ENCODE peak calls at places on chromosomes 5 and 9, in ten cellular contexts. Q is EH; L is effector memory CD4-positive, alpha-beta T cell; V is activated CD4-positive, alpha-beta T cell treated with anti-CD3 and anti-CD28 coated beads for 48 hours; W is activated naive CD8-positive, alpha-beta T cell treated with anti-CD3 and anti-CD28 coated beads, Interleukin-2, amount 10 ng/mL, durations not matched to agents 7 days and 5 days; P is AG08395; G is effector CD4-positive, alpha-beta T cell; T is HCEC 1CT; X is A549; N is activated T-helper 2 cell treated with anti-CD3 and anti-CD28 coated beads, Interferon-gamma antibody, Interleukin-2, Interleukin-4, amounts not matched to agents 10 μg/mL and 5 μg/mL and 100 μg/mL, durations not matched to agents 14 hours and 24 hours and 36 hours. I is an unnamed sample.
A peak's percentile ranks its signal among the peaks of the same experiment; 100 is the strongest.

GRCh38 chr9:79616013-79616412 is 44.2 kb downstream of the TLE4 start:
- DNase-seq in N (no peak), V (no peak), L (no peak), Q (peak; percentile 65), P (peak; percentile 24), W (no peak), G (no peak), X (no peak), T (peak; percentile 87), I (no peak)

GRCh38 chr5:119795768-119796167 is 166.4 kb downstream of the FAM170A start:
- DNase-seq in L (no peak), X (no peak), G (no peak), P (no peak), Q (no peak), N (no peak), V (no peak), W (no peak), T (peak; percentile 38), I (no peak)

GRCh38 chr5:124986170-124986569 is 239.7 kb upstream of the ZNF608 start:
- DNase-seq in Q (no peak), V (no peak), W (no peak), X (no peak), T (no peak), P (no peak), N (no peak), G (no peak), L (no peak), I (no peak)

GRCh38 chr5:134626369-134627014 is 6.1 kb downstream of the SAR1B start:
- DNase-seq in L (no peak), Q (peak; percentile 15), T (peak; percentile 78), W (no peak), N (no peak), P (no peak), V (no peak), X (peak; percentile 51), G (no peak), I (no peak)

GRCh38 chr9:104836235-104836634 is 72.3 kb downstream of the NIPSNAP3B start:
- DNase-seq in T (no peak), Q (peak; percentile 47), N (no peak), V (no peak), P (no peak), X (no peak), L (no peak), W (no peak), G (no peak), I (no peak)

GRCh38 chr5:73392775-73393174 is 55.8 kb downstream of the FOXD1 start:
- DNase-seq in G (no peak), L (no peak), Q (no peak), V (no peak), T (no peak), P (no peak), W (no peak), X (no peak), N (no peak), I (no peak)

GRCh38 chr9:4986291-4986690 is 1.2 kb downstream of the JAK2 start:
- DNase-seq in N (no peak), W (no peak), P (no peak), V (no peak), L (no peak), T (no peak), G (no peak), Q (peak; percentile 23), X (no peak), I (no peak)

GRCh38 chr9:87193925-87194380 is 246.6 kb upstream of the GAS1 start:
- DNase-seq in P (peak; percentile 78), L (no peak), T (peak; percentile 78), N (no peak), V (no peak), Q (peak; percentile 99), W (no peak), X (no peak), G (no peak), I (no peak)

GRCh38 chr9:114988962-114989599 is 58.7 kb upstream of the TNFSF8 start:
- DNase-seq in Q (peak; percentile 12), T (peak; percentile 6), G (no peak), P (peak; percentile 27), W (no peak), L (no peak), X (no peak), N (no peak), V (peak; percentile 66), I (no peak)

GRCh38 chr5:38725419-38725865 is 120.4 kb upstream of the OSMR start:
- DNase-seq in L (no peak), T (no peak), X (no peak), G (no peak), Q (no peak), W (no peak), P (no peak), N (no peak), V (no peak), I (no peak)

GRCh38 chr9:135948873-135949665 is 12.1 kb downstream of the UBAC1 start:
- DNase-seq in N (no peak), P (no peak), L (no peak), Q (peak; percentile 33), V (no peak), W (no peak), X (no peak), G (no peak), T (no peak), I (no peak)

GRCh38 chr5:61686491-61687257 is 354.6 kb downstream of the ZSWIM6 start:
- DNase-seq in L (no peak), Q (no peak), T (no peak), X (no peak), V (no peak), P (no peak), W (no peak), G (no peak), N (no peak), I (no peak)

GRCh38 chr5:169805527-169805934 is 168.5 kb downstream of the DOCK2 start:
- DNase-seq in Q (peak; percentile 19), L (no peak), V (peak; percentile 78), W (no peak), G (no peak), T (no peak), N (peak; percentile 41), X (no peak), P (no peak), I (no peak)

GRCh38 chr5:141814064-141814982 is 63.9 kb downstream of the PCDH1 start:
- DNase-seq in V (peak; percentile 66), W (peak; percentile 60), P (peak; percentile 50), X (peak; percentile 55), Q (peak; percentile 34), L (peak; percentile 7), T (no peak), G (no peak), N (peak; percentile 18), I (peak; percentile 22)

GRCh38 chr5:108093186-108093585 is 288.7 kb downstream of the FBXL17 start:
- DNase-seq in V (no peak), G (no peak), T (peak; percentile 50), N (no peak), W (no peak), X (peak; percentile 25), Q (peak; percentile 44), L (no peak), P (peak; percentile 48), I (no peak)

GRCh38 chr9:107620801-107621200 is 131.2 kb upstream of the KLF4 start:
- DNase-seq in L (no peak), G (no peak), X (no peak), Q (no peak), T (no peak), V (no peak), N (no peak), P (no peak), W (no peak), I (no peak)

GRCh38 chr9:136264046-136264802 is 18.6 kb upstream of the QSOX2 start:
- DNase-seq in L (no peak), T (no peak), P (no peak), G (no peak), W (no peak), X (no peak), N (no peak), Q (no peak), V (no peak), I (no peak)

GRCh38 chr9:121684381-121685145 is 33.1 kb downstream of the DAB2IP start:
- DNase-seq in G (no peak), V (peak; percentile 53), L (no peak), Q (peak; percentile 48), T (no peak), N (no peak), W (peak; percentile 62), X (peak; percentile 37), P (peak; percentile 52), I (no peak)

GRCh38 chr5:159451197-159452052 is 121.1 kb upstream of the IL12B start:
- DNase-seq in G (no peak), L (no peak), P (peak; percentile 94), Q (peak; percentile 97), X (peak; percentile 75), W (no peak), T (peak; percentile 94), N (no peak), V (no peak), I (peak; percentile 80)

GRCh38 chr5:172593721-172594120 is 47.3 kb upstream of the NEURL1B start:
- DNase-seq in Q (no peak), X (no peak), G (no peak), W (no peak), P (no peak), N (no peak), T (no peak), V (no peak), L (no peak), I (no peak)

GRCh38 chr5:15383469-15383868 is 116.5 kb upstream of the FBXL7 start:
- DNase-seq in V (no peak), X (peak; percentile 23), W (no peak), T (peak; percentile 26), L (no peak), P (peak; percentile 31), N (no peak), Q (peak; percentile 29), G (no peak), I (no peak)

GRCh38 chr9:109117856-109118801 is 1.6 kb downstream of the TMEM245 start:
- DNase-seq in G (peak; percentile 41), N (peak; percentile 50), T (peak; percentile 90), Q (peak; percentile 81), L (peak; percentile 16), X (peak; percentile 72), W (peak; percentile 32), P (peak; percentile 26), V (peak; percentile 69), I (no peak)

I was measured in Panc1.